ENCODE peak calls at places on chromosomes 4 and X, in ten cellular contexts. One of them, this sample, is unnamed.
A peak's percentile ranks its signal among the peaks of the same experiment; 100 is the strongest.

GRCh38 chr4:138772366-138772765 is 243.2 kb upstream of the NOCT start:
- DNase-seq in fibroblast of mammary gland: no peak
- DNase-seq in fibroblast of the aortic adventitia: no peak
- DNase-seq in GM12865: no peak
- DNase-seq in activated B cell treated with CpG ODN at 0.5 μM for 24 hours: no peak
- DNase-seq in HCT116: no peak
- DNase-seq in WTC11: no peak
- DNase-seq in tibial artery: no peak
- DNase-seq in mesothelial cell of epicardium: no peak
- DNase-seq in bronchial epithelial cell: no peak
- DNase-seq in this sample: no peak

GRCh38 chr4:183986645-183987528 is 81.8 kb downstream of the STOX2 start:
- DNase-seq in fibroblast of mammary gland: no peak
- DNase-seq in fibroblast of the aortic adventitia: no peak
- DNase-seq in GM12865: no peak
- DNase-seq in activated B cell treated with CpG ODN at 0.5 μM for 24 hours: no peak
- DNase-seq in HCT116: no peak
- DNase-seq in WTC11: no peak
- DNase-seq in tibial artery: no peak
- DNase-seq in mesothelial cell of epicardium: no peak
- DNase-seq in bronchial epithelial cell: peak; percentile 75
- DNase-seq in this sample: no peak

GRCh38 chrX:112270991-112271390 is 188.4 kb upstream of the TRPC5 start:
- DNase-seq in fibroblast of mammary gland: no peak
- DNase-seq in fibroblast of the aortic adventitia: no peak
- DNase-seq in GM12865: no peak
- DNase-seq in activated B cell treated with CpG ODN at 0.5 μM for 24 hours: no peak
- DNase-seq in HCT116: no peak
- DNase-seq in WTC11: no peak
- DNase-seq in tibial artery: no peak
- DNase-seq in mesothelial cell of epicardium: no peak
- DNase-seq in bronchial epithelial cell: no peak
- DNase-seq in this sample: no peak

GRCh38 chr4:179530953-179531352 is 2088.7 kb upstream of the AGA start:
- DNase-seq in fibroblast of mammary gland: no peak
- DNase-seq in fibroblast of the aortic adventitia: no peak
- DNase-seq in GM12865: no peak
- DNase-seq in activated B cell treated with CpG ODN at 0.5 μM for 24 hours: no peak
- DNase-seq in HCT116: no peak
- DNase-seq in WTC11: no peak
- DNase-seq in tibial artery: no peak
- DNase-seq in mesothelial cell of epicardium: no peak
- DNase-seq in bronchial epithelial cell: no peak
- DNase-seq in this sample: no peak

GRCh38 chr4:185803015-185803414 is 9.0 kb downstream of the SORBS2 start:
- DNase-seq in fibroblast of mammary gland: no peak
- DNase-seq in fibroblast of the aortic adventitia: no peak
- DNase-seq in GM12865: no peak
- DNase-seq in activated B cell treated with CpG ODN at 0.5 μM for 24 hours: no peak
- DNase-seq in HCT116: no peak
- DNase-seq in WTC11: no peak
- DNase-seq in tibial artery: no peak
- DNase-seq in mesothelial cell of epicardium: no peak
- DNase-seq in bronchial epithelial cell: no peak
- DNase-seq in this sample: no peak

GRCh38 chr4:183504930-183505555 is at the start of gene ING2:
- DNase-seq in fibroblast of mammary gland: no peak
- DNase-seq in fibroblast of the aortic adventitia: no peak
- DNase-seq in GM12865: no peak
- DNase-seq in activated B cell treated with CpG ODN at 0.5 μM for 24 hours: peak; percentile 69
- DNase-seq in HCT116: peak; percentile 21
- DNase-seq in WTC11: no peak
- DNase-seq in tibial artery: no peak
- DNase-seq in mesothelial cell of epicardium: no peak
- DNase-seq in bronchial epithelial cell: peak; percentile 50
- DNase-seq in this sample: peak; percentile 93

GRCh38 chrX:110992611-110993010 is 103.4 kb upstream of the PAK3 start:
- DNase-seq in fibroblast of mammary gland: peak; percentile 21
- DNase-seq in fibroblast of the aortic adventitia: peak; percentile 22
- DNase-seq in GM12865: peak; percentile 27
- DNase-seq in activated B cell treated with CpG ODN at 0.5 μM for 24 hours: no peak
- DNase-seq in HCT116: no peak
- DNase-seq in WTC11: peak; percentile 28
- DNase-seq in tibial artery: no peak
- DNase-seq in mesothelial cell of epicardium: no peak
- DNase-seq in bronchial epithelial cell: peak; percentile 41
- DNase-seq in this sample: no peak

GRCh38 chrX:68827848-68828562 is 816 bp upstream of the EFNB1 start:
- DNase-seq in fibroblast of mammary gland: peak; percentile 79
- DNase-seq in fibroblast of the aortic adventitia: peak; percentile 84
- DNase-seq in GM12865: peak; percentile 78
- DNase-seq in activated B cell treated with CpG ODN at 0.5 μM for 24 hours: peak; percentile 67
- DNase-seq in HCT116: peak; percentile 59
- DNase-seq in WTC11: peak; percentile 89
- DNase-seq in tibial artery: peak; percentile 88
- DNase-seq in mesothelial cell of epicardium: peak; percentile 58
- DNase-seq in bronchial epithelial cell: peak; percentile 72
- DNase-seq in this sample: peak; percentile 76

GRCh38 chrX:45758738-45759397 is 558.2 kb upstream of the DIPK2B start:
- DNase-seq in fibroblast of mammary gland: peak; percentile 66
- DNase-seq in fibroblast of the aortic adventitia: no peak
- DNase-seq in GM12865: peak; percentile 78
- DNase-seq in activated B cell treated with CpG ODN at 0.5 μM for 24 hours: no peak
- DNase-seq in HCT116: no peak
- DNase-seq in WTC11: no peak
- DNase-seq in tibial artery: no peak
- DNase-seq in mesothelial cell of epicardium: no peak
- DNase-seq in bronchial epithelial cell: peak; percentile 62
- DNase-seq in this sample: no peak

GRCh38 chr4:85106805-85107336 is 140.4 kb upstream of the WDFY3 start:
- DNase-seq in fibroblast of mammary gland: no peak
- DNase-seq in fibroblast of the aortic adventitia: no peak
- DNase-seq in GM12865: no peak
- DNase-seq in activated B cell treated with CpG ODN at 0.5 μM for 24 hours: no peak
- DNase-seq in HCT116: no peak
- DNase-seq in WTC11: no peak
- DNase-seq in tibial artery: no peak
- DNase-seq in mesothelial cell of epicardium: no peak
- DNase-seq in bronchial epithelial cell: no peak
- DNase-seq in this sample: no peak

GRCh38 chr4:125317526-125317880 is 2.7 kb downstream of the FAT4 start:
- DNase-seq in fibroblast of mammary gland: peak; percentile 68
- DNase-seq in fibroblast of the aortic adventitia: peak; percentile 49
- DNase-seq in GM12865: no peak
- DNase-seq in activated B cell treated with CpG ODN at 0.5 μM for 24 hours: no peak
- DNase-seq in HCT116: no peak
- DNase-seq in WTC11: peak; percentile 68
- DNase-seq in tibial artery: no peak
- DNase-seq in mesothelial cell of epicardium: no peak
- DNase-seq in bronchial epithelial cell: peak; percentile 24
- DNase-seq in this sample: no peak

GRCh38 chrX:99394450-99394849 is 1015.6 kb downstream of the PCDH19 start:
- DNase-seq in fibroblast of mammary gland: no peak
- DNase-seq in fibroblast of the aortic adventitia: no peak
- DNase-seq in GM12865: no peak
- DNase-seq in activated B cell treated with CpG ODN at 0.5 μM for 24 hours: no peak
- DNase-seq in HCT116: no peak
- DNase-seq in WTC11: peak; percentile 18
- DNase-seq in tibial artery: no peak
- DNase-seq in mesothelial cell of epicardium: no peak
- DNase-seq in bronchial epithelial cell: no peak
- DNase-seq in this sample: no peak

GRCh38 chr4:173538148-173538902 is 8.3 kb upstream of the HAND2 start:
- DNase-seq in fibroblast of mammary gland: peak; percentile 17
- DNase-seq in fibroblast of the aortic adventitia: peak; percentile 49
- DNase-seq in GM12865: no peak
- DNase-seq in activated B cell treated with CpG ODN at 0.5 μM for 24 hours: no peak
- DNase-seq in HCT116: no peak
- DNase-seq in WTC11: peak; percentile 49
- DNase-seq in tibial artery: peak; percentile 81
- DNase-seq in mesothelial cell of epicardium: peak; percentile 33
- DNase-seq in bronchial epithelial cell: no peak
- DNase-seq in this sample: no peak
- TF ChIP-seq CTCF in fibroblast of mammary gland: no peak
- TF ChIP-seq CTCF in fibroblast of the aortic adventitia: no peak
- TF ChIP-seq CTCF in GM12865: no peak
- TF ChIP-seq CTCF in activated B cell treated with CpG ODN at 0.5 μM for 24 hours: no peak
- TF ChIP-seq CTCF in HCT116: no peak
- TF ChIP-seq CTCF in WTC11: no peak
- TF ChIP-seq CTCF in tibial artery: no peak
- TF ChIP-seq CTCF in mesothelial cell of epicardium: no peak
- TF ChIP-seq CTCF in bronchial epithelial cell: no peak
- TF ChIP-seq CTCF in this sample: no peak

GRCh38 chrX:38880460-38880859 is 79.2 kb downstream of the MID1IP1 start:
- DNase-seq in fibroblast of mammary gland: peak; percentile 41
- DNase-seq in fibroblast of the aortic adventitia: peak; percentile 38
- DNase-seq in GM12865: no peak
- DNase-seq in activated B cell treated with CpG ODN at 0.5 μM for 24 hours: no peak
- DNase-seq in HCT116: no peak
- DNase-seq in WTC11: no peak
- DNase-seq in tibial artery: no peak
- DNase-seq in mesothelial cell of epicardium: no peak
- DNase-seq in bronchial epithelial cell: peak; percentile 66
- DNase-seq in this sample: no peak

GRCh38 chrX:38881727-38882126 is 80.5 kb downstream of the MID1IP1 start:
- DNase-seq in fibroblast of mammary gland: peak; percentile 78
- DNase-seq in fibroblast of the aortic adventitia: peak; percentile 13
- DNase-seq in GM12865: peak; percentile 51
- DNase-seq in activated B cell treated with CpG ODN at 0.5 μM for 24 hours: no peak
- DNase-seq in HCT116: no peak
- DNase-seq in WTC11: no peak
- DNase-seq in tibial artery: no peak
- DNase-seq in mesothelial cell of epicardium: no peak
- DNase-seq in bronchial epithelial cell: no peak
- DNase-seq in this sample: no peak

GRCh38 chrX:38886112-38886511 is 84.9 kb downstream of the MID1IP1 start:
- DNase-seq in fibroblast of mammary gland: no peak
- DNase-seq in fibroblast of the aortic adventitia: no peak
- DNase-seq in GM12865: no peak
- DNase-seq in activated B cell treated with CpG ODN at 0.5 μM for 24 hours: no peak
- DNase-seq in HCT116: no peak
- DNase-seq in WTC11: no peak
- DNase-seq in tibial artery: no peak
- DNase-seq in mesothelial cell of epicardium: no peak
- DNase-seq in bronchial epithelial cell: peak; percentile 66
- DNase-seq in this sample: no peak

GRCh38 chrX:38881066-38881465 is 79.8 kb downstream of the MID1IP1 start:
- DNase-seq in fibroblast of mammary gland: no peak
- DNase-seq in fibroblast of the aortic adventitia: no peak
- DNase-seq in GM12865: peak; percentile 12
- DNase-seq in activated B cell treated with CpG ODN at 0.5 μM for 24 hours: no peak
- DNase-seq in HCT116: no peak
- DNase-seq in WTC11: no peak
- DNase-seq in tibial artery: no peak
- DNase-seq in mesothelial cell of epicardium: no peak
- DNase-seq in bronchial epithelial cell: no peak
- DNase-seq in this sample: no peak

GRCh38 chrX:38882894-38883620 is 81.8 kb downstream of the MID1IP1 start:
- DNase-seq in fibroblast of mammary gland: peak; percentile 96
- DNase-seq in fibroblast of the aortic adventitia: peak; percentile 75
- DNase-seq in GM12865: no peak
- DNase-seq in activated B cell treated with CpG ODN at 0.5 μM for 24 hours: no peak
- DNase-seq in HCT116: peak; percentile 48
- DNase-seq in WTC11: no peak
- DNase-seq in tibial artery: no peak
- DNase-seq in mesothelial cell of epicardium: no peak
- DNase-seq in bronchial epithelial cell: peak; percentile 94
- DNase-seq in this sample: no peak
- TF ChIP-seq CTCF in fibroblast of mammary gland: no peak
- TF ChIP-seq CTCF in fibroblast of the aortic adventitia: peak; percentile 5
- TF ChIP-seq CTCF in GM12865: no peak
- TF ChIP-seq CTCF in activated B cell treated with CpG ODN at 0.5 μM for 24 hours: no peak
- TF ChIP-seq CTCF in HCT116: no peak
- TF ChIP-seq CTCF in WTC11: no peak
- TF ChIP-seq CTCF in tibial artery: no peak
- TF ChIP-seq CTCF in mesothelial cell of epicardium: no peak
- TF ChIP-seq CTCF in bronchial epithelial cell: no peak
- TF ChIP-seq CTCF in this sample: no peak

GRCh38 chr4:986949-987688 is at the start of gene IDUA:
- DNase-seq in fibroblast of mammary gland: peak; percentile 68
- DNase-seq in fibroblast of the aortic adventitia: peak; percentile 48
- DNase-seq in GM12865: peak; percentile 84
- DNase-seq in activated B cell treated with CpG ODN at 0.5 μM for 24 hours: peak; percentile 86
- DNase-seq in HCT116: peak; percentile 61
- DNase-seq in WTC11: peak; percentile 66
- DNase-seq in tibial artery: peak; percentile 87
- DNase-seq in mesothelial cell of epicardium: peak; percentile 67
- DNase-seq in bronchial epithelial cell: peak; percentile 84
- DNase-seq in this sample: no peak
- TF ChIP-seq CTCF in fibroblast of mammary gland: no peak
- TF ChIP-seq CTCF in fibroblast of the aortic adventitia: peak; percentile 52
- TF ChIP-seq CTCF in GM12865: peak; percentile 55
- TF ChIP-seq CTCF in activated B cell treated with CpG ODN at 0.5 μM for 24 hours: no peak
- TF ChIP-seq CTCF in HCT116: peak; percentile 67
- TF ChIP-seq CTCF in WTC11: no peak
- TF ChIP-seq CTCF in tibial artery: no peak
- TF ChIP-seq CTCF in mesothelial cell of epicardium: peak; percentile 47
- TF ChIP-seq CTCF in bronchial epithelial cell: peak; percentile 53
- TF ChIP-seq CTCF in this sample: peak; percentile 79

GRCh38 chr4:89640620-89641366 is 196.2 kb downstream of the SNCA start:
- DNase-seq in fibroblast of mammary gland: peak; percentile 64
- DNase-seq in fibroblast of the aortic adventitia: peak; percentile 43
- DNase-seq in GM12865: no peak
- DNase-seq in activated B cell treated with CpG ODN at 0.5 μM for 24 hours: no peak
- DNase-seq in HCT116: peak; percentile 68
- DNase-seq in WTC11: peak; percentile 87
- DNase-seq in tibial artery: no peak
- DNase-seq in mesothelial cell of epicardium: peak; percentile 34
- DNase-seq in bronchial epithelial cell: peak; percentile 31
- DNase-seq in this sample: peak; percentile 61

GRCh38 chr4:89645512-89645911 is 191.4 kb downstream of the SNCA start:
- DNase-seq in fibroblast of mammary gland: no peak
- DNase-seq in fibroblast of the aortic adventitia: no peak
- DNase-seq in GM12865: no peak
- DNase-seq in activated B cell treated with CpG ODN at 0.5 μM for 24 hours: no peak
- DNase-seq in HCT116: no peak
- DNase-seq in WTC11: no peak
- DNase-seq in tibial artery: no peak
- DNase-seq in mesothelial cell of epicardium: no peak
- DNase-seq in bronchial epithelial cell: no peak
- DNase-seq in this sample: no peak

GRCh38 chr4:89639395-89639794 is 197.6 kb downstream of the SNCA start:
- DNase-seq in fibroblast of mammary gland: no peak
- DNase-seq in fibroblast of the aortic adventitia: no peak
- DNase-seq in GM12865: no peak
- DNase-seq in activated B cell treated with CpG ODN at 0.5 μM for 24 hours: no peak
- DNase-seq in HCT116: no peak
- DNase-seq in WTC11: no peak
- DNase-seq in tibial artery: no peak
- DNase-seq in mesothelial cell of epicardium: no peak
- DNase-seq in bronchial epithelial cell: no peak
- DNase-seq in this sample: no peak

DNA sequence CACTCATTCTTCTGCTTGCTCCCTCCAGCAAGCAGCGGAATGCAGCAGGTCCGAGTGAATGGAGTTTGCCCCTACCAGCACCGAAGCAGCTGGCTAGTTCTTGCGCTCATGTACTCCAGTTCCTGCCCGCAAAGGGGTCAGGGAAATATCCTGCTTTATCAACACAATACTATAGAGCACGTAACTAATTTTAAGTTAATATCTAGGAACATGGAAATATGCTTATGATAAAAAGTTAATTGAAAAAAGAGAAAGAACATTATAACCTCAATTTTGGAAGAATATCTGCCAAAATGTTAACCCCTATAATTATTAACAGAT is 195.6 kb downstream of the SNCA start:
- DNase-seq in fibroblast of mammary gland: no peak
- DNase-seq in fibroblast of the aortic adventitia: no peak
- DNase-seq in GM12865: no peak
- DNase-seq in activated B cell treated with CpG ODN at 0.5 μM for 24 hours: no peak
- DNase-seq in HCT116: no peak
- DNase-seq in WTC11: no peak
- DNase-seq in tibial artery: no peak
- DNase-seq in mesothelial cell of epicardium: no peak
- DNase-seq in bronchial epithelial cell: no peak
- DNase-seq in this sample: no peak
- TF ChIP-seq CTCF in fibroblast of mammary gland: no peak
- TF ChIP-seq CTCF in fibroblast of the aortic adventitia: no peak
- TF ChIP-seq CTCF in GM12865: no peak
- TF ChIP-seq CTCF in activated B cell treated with CpG ODN at 0.5 μM for 24 hours: no peak
- TF ChIP-seq CTCF in HCT116: no peak
- TF ChIP-seq CTCF in WTC11: no peak
- TF ChIP-seq CTCF in tibial artery: no peak
- TF ChIP-seq CTCF in mesothelial cell of epicardium: no peak
- TF ChIP-seq CTCF in bronchial epithelial cell: no peak
- TF ChIP-seq CTCF in this sample: peak; percentile 48

This sample was measured in chondrocyte.